ENCODE peak calls at places on chromosome 14, in six cellular contexts. I is endothelial cell, C is astrocyte of the cerebellum, P is fibroblast of mammary gland, H is Ammon's horn, Y is NCI-H1694 treated with DMSO at 0.1 percent for 48 hours. M is an unnamed sample.
A peak's percentile ranks its signal among the peaks of the same experiment; 100 is the strongest.

GRCh38 chr14:99035712-99036593 is 236.0 kb downstream of the BCL11B start:
- DNase-seq in P (peak; percentile 90), C (peak; percentile 88), I (peak; percentile 38), Y (no peak), H (peak; percentile 59), M (peak; percentile 96)

GRCh38 chr14:71465316-71465715 is 466.9 kb upstream of the RGS6 start:
- DNase-seq in I (no peak), C (no peak), P (peak; percentile 48), Y (no peak), H (no peak), M (no peak)

GRCh38 chr14:74886001-74886400 is 4.3 kb downstream of the DLST start:
- DNase-seq in C (peak; percentile 76), H (no peak), Y (no peak), P (peak; percentile 98), I (no peak), M (peak; percentile 67)

GRCh38 chr14:103858063-103858820 is 10.9 kb upstream of the PPP1R13B start:
- DNase-seq in Y (no peak), I (no peak), P (no peak), C (no peak), H (no peak), M (no peak)

GRCh38 chr14:65790185-65790815 is 377.8 kb downstream of the FUT8 start:
- DNase-seq in H (no peak), P (no peak), I (no peak), Y (peak; percentile 89), C (no peak), M (no peak)

GRCh38 chr14:100606687-100607610 is 19.7 kb upstream of the BEGAIN start:
- DNase-seq in P (no peak), I (no peak), H (no peak), C (no peak), Y (no peak), M (no peak)

GRCh38 chr14:65297744-65298143 is 114.8 kb upstream of the FUT8 start:
- DNase-seq in Y (no peak), C (no peak), P (no peak), H (no peak), I (no peak), M (no peak)

GRCh38 chr14:34714320-34715107 is at the start of gene CFL2:
- DNase-seq in Y (peak; percentile 69), P (peak; percentile 50), C (no peak), H (peak; percentile 96), I (peak; percentile 72), M (peak; percentile 54)

GRCh38 chr14:70096866-70097265 is 91.9 kb downstream of the SLC8A3 start:
- DNase-seq in P (peak; percentile 6), Y (peak; percentile 70), I (peak; percentile 26), H (peak; percentile 30), C (no peak), M (peak; percentile 9)

GRCh38 chr14:92880851-92881250 is 42.1 kb upstream of the CHGA start:
- DNase-seq in C (no peak), H (peak; percentile 30), P (peak; percentile 68), Y (peak; percentile 47), I (no peak), M (peak; percentile 80)

GRCh38 chr14:25381498-25381897 is 331.6 kb upstream of the STXBP6 start:
- DNase-seq in P (peak; percentile 48), I (no peak), H (no peak), C (no peak), Y (peak; percentile 5), M (no peak)

GRCh38 chr14:101929096-101929495 is 35.3 kb upstream of the DYNC1H1 start:
- DNase-seq in Y (no peak), H (no peak), C (no peak), P (no peak), I (no peak), M (no peak)

GRCh38 chr14:94768521-94769412 is 1.1 kb downstream of the GSC start:
- DNase-seq in P (peak; percentile 25), C (no peak), Y (no peak), H (no peak), I (no peak), M (no peak)

GRCh38 chr14:24430143-24430681 is 458 bp downstream of the KHNYN start:
- DNase-seq in H (peak; percentile 49), Y (no peak), I (peak; percentile 64), P (peak; percentile 71), C (peak; percentile 20), M (peak; percentile 59)

GRCh38 chr14:78202178-78202577 is 32.0 kb downstream of the NRXN3 start:
- DNase-seq in P (no peak), H (no peak), I (no peak), C (no peak), Y (no peak), M (no peak)

GRCh38 chr14:53462931-53463778 is 310.0 kb upstream of the DDHD1 start:
- DNase-seq in Y (no peak), P (no peak), C (no peak), H (no peak), I (no peak), M (no peak)

GRCh38 chr14:72049462-72049861 is 117.2 kb downstream of the RGS6 start:
- DNase-seq in I (no peak), P (no peak), Y (no peak), H (peak; percentile 2), C (no peak), M (peak; percentile 38)

GRCh38 chr14:64720190-64720589 is 16.0 kb downstream of the PLEKHG3 start:
- DNase-seq in Y (no peak), C (peak; percentile 34), I (no peak), H (no peak), P (peak; percentile 83), M (peak; percentile 95)

GRCh38 chr14:105880616-105881015 is 354.2 kb downstream of the TMEM121 start:
- DNase-seq in Y (no peak), P (no peak), I (no peak), C (no peak), H (no peak), M (no peak)

GRCh38 chr14:54622189-54622958 is 55.4 kb downstream of the SAMD4A start:
- DNase-seq in H (no peak), P (no peak), C (no peak), Y (no peak), I (no peak), M (no peak)

GRCh38 chr14:38291681-38292459 is 36.0 kb upstream of the CLEC14A start:
- DNase-seq in C (no peak), Y (no peak), P (no peak), I (no peak), H (no peak), M (no peak)

GRCh38 chr14:71856199-71856919 is 75.9 kb upstream of the RGS6 start:
- DNase-seq in I (no peak), C (no peak), H (no peak), P (no peak), Y (no peak), M (peak; percentile 66)

GRCh38 chr14:73393375-73393774 is 65.0 kb downstream of the NUMB start:
- DNase-seq in Y (no peak), C (no peak), I (no peak), P (no peak), H (no peak), M (no peak)

GRCh38 chr14:61561144-61561543 is 134.2 kb upstream of the HIF1A start:
- DNase-seq in I (no peak), P (peak; percentile 76), C (no peak), H (no peak), Y (no peak), M (peak; percentile 86)

GRCh38 chr14:81565441-81566290 is 32.0 kb upstream of the SEL1L start:
- DNase-seq in P (peak; percentile 18), H (peak; percentile 80), I (peak; percentile 26), C (no peak), Y (peak; percentile 83), M (peak; percentile 48)

GRCh38 chr14:76654573-76654955 is 106.7 kb upstream of the VASH1 start:
- DNase-seq in H (no peak), C (no peak), P (no peak), I (no peak), Y (no peak), M (no peak)

GRCh38 chr14:51616724-51617409 is 34.8 kb upstream of the FRMD6 start:
- DNase-seq in C (peak; percentile 94), Y (no peak), I (no peak), P (peak; percentile 90), H (no peak), M (peak; percentile 90)

GRCh38 chr14:101635238-101636080 is 74.2 kb downstream of the DIO3 start:
- DNase-seq in H (peak; percentile 36), P (peak; percentile 2), C (no peak), I (no peak), Y (no peak), M (no peak)

GRCh38 chr14:100988956-100989355 is 85.4 kb upstream of the RTL1 start:
- DNase-seq in Y (no peak), H (no peak), I (no peak), P (no peak), C (no peak), M (no peak)